ENCODE peak calls at places on chromosomes 3 and 15, in four cellular contexts. R is activated CD4-positive, alpha-beta memory T cell treated with anti-CD3 and anti-CD28 coated beads, Interleukin-2, amount 10 ng/mL, durations not matched to agents 7 days and 5 days; D is EL; G is frontal cortex. T is an unnamed sample.

GRCh38 chr3:111484666-111485065 is 57.3 kb upstream of the CD96 start:
- DNase-seq in R (no peak), G (no peak), D (peak), T (no peak)

GRCh38 chr3:12629560-12629959 is 34.4 kb downstream of the RAF1 start:
- DNase-seq in D (peak), G (no peak), R (no peak), T (no peak)

GRCh38 chr15:45529613-45530012 is 7.1 kb upstream of the SLC30A4 start:
- DNase-seq in G (no peak), D (no peak), R (no peak), T (no peak)

GRCh38 chr3:57228734-57229505 is 1.4 kb downstream of the APPL1 start:
- DNase-seq in D (peak), G (no peak), R (no peak), T (no peak)

GRCh38 chr15:101121511-101122090 is 130.2 kb downstream of the CHSY1 start:
- DNase-seq in R (peak), D (peak), G (peak), T (no peak)

GRCh38 chr15:51223771-51224229 is 114.6 kb downstream of the CYP19A1 start:
- DNase-seq in D (peak), G (no peak), R (no peak), T (no peak)

GRCh38 chr15:62241135-62241770 is 76.2 kb upstream of the C2CD4B start:
- DNase-seq in G (no peak), D (peak), R (no peak), T (peak)

GRCh38 chr15:89878323-89878722 is 15.5 kb downstream of the AP3S2 start:
- DNase-seq in D (no peak), R (no peak), G (no peak), T (no peak)

GRCh38 chr3:185070491-185071335 is 82.1 kb downstream of the C3orf70 start:
- DNase-seq in D (peak), R (no peak), G (no peak), T (peak)

GRCh38 chr15:74179983-74180688 is 6.6 kb downstream of the ISLR start:
- DNase-seq in G (no peak), R (no peak), D (peak), T (no peak)

GRCh38 chr3:167882057-167882667 is 146.6 kb downstream of the SERPINI1 start:
- DNase-seq in R (no peak), D (peak), G (no peak), T (no peak)

GRCh38 chr15:23402544-23402943 is 44.5 kb downstream of the GOLGA6L2 start:
- DNase-seq in D (no peak), R (no peak), G (no peak), T (no peak)

GRCh38 chr15:99409097-99409473 is 156.7 kb upstream of the MEF2A start:
- DNase-seq in D (peak), G (no peak), R (no peak), T (peak)

GRCh38 chr15:73555080-73555479 is 78.1 kb downstream of the NPTN start:
- DNase-seq in D (no peak), R (no peak), G (no peak), T (no peak)

GRCh38 chr3:178739720-178740119 is 203.5 kb downstream of the KCNMB2 start:
- DNase-seq in G (no peak), R (no peak), D (no peak), T (no peak)

GRCh38 chr15:59299919-59300617 is 72.6 kb downstream of the MYO1E start:
- DNase-seq in R (peak), G (no peak), D (peak), T (no peak)

GRCh38 chr15:44215594-44215993 is 20.5 kb upstream of the FRMD5 start:
- DNase-seq in R (no peak), G (no peak), D (peak), T (no peak)

GRCh38 chr3:18445421-18446066 is 20.4 kb upstream of the SATB1 start:
- DNase-seq in R (peak), G (peak), D (no peak), T (no peak)

GRCh38 chr3:158167737-158168469 is 58.0 kb downstream of the RSRC1 start:
- DNase-seq in D (peak), G (no peak), R (peak), T (no peak)

GRCh38 chr15:46848704-46849103 is 868.6 kb upstream of the SEMA6D start:
- DNase-seq in R (no peak), G (no peak), D (peak), T (peak)

GRCh38 chr3:44893097-44893496 is 18.7 kb downstream of the TGM4 start:
- DNase-seq in G (no peak), R (no peak), D (peak), T (no peak)

GRCh38 chr3:129556358-129556695 is 13.4 kb downstream of the H1-8 start:
- DNase-seq in R (no peak), D (no peak), G (no peak), T (no peak)

GRCh38 chr3:32004111-32004790 is 22.7 kb downstream of the ZNF860 start:
- DNase-seq in G (no peak), D (no peak), R (no peak), T (no peak)

GRCh38 chr3:46061108-46061507 is 33.8 kb upstream of the XCR1 start:
- DNase-seq in D (no peak), G (no peak), R (no peak), T (no peak)

GRCh38 chr3:14595561-14595960 is 55.4 kb upstream of the GRIP2 start:
- DNase-seq in G (no peak), D (no peak), R (no peak), T (no peak)

GRCh38 chr3:118890186-118890585 is 144.5 kb downstream of the IGSF11 start:
- DNase-seq in R (no peak), D (no peak), G (no peak), T (no peak)

GRCh38 chr3:48552111-48552911 is 4.3 kb downstream of the PFKFB4 start:
- DNase-seq in R (no peak), D (no peak), G (no peak), T (no peak)

GRCh38 chr15:80949756-80950155 is 39.9 kb downstream of the MESD start:
- DNase-seq in G (no peak), D (no peak), R (no peak), T (no peak)

GRCh38 chr15:81024265-81024875 is 23.6 kb downstream of the TLNRD1 start:
- DNase-seq in G (no peak), R (no peak), D (no peak), T (no peak)

GRCh38 chr3:88852606-88853005 is 254.8 kb upstream of the EPHA3 start:
- DNase-seq in R (no peak), G (no peak), D (no peak), T (no peak)

GRCh38 chr15:39885099-39885777 is 34.8 kb downstream of the GPR176 start:
- DNase-seq in R (no peak), D (no peak), G (no peak), T (no peak)

GRCh38 chr15:31326729-31327673 is at the start of gene KLF13:
- DNase-seq in D (no peak), G (peak), R (peak), T (peak)

GRCh38 chr3:89560546-89560945 is 453.1 kb downstream of the EPHA3 start:
- DNase-seq in D (no peak), R (no peak), G (no peak), T (no peak)

GRCh38 chr3:181458857-181459256 is 252.9 kb upstream of the SOX2 start:
- DNase-seq in D (no peak), R (no peak), G (no peak), T (no peak)

T was measured in 8988T.